ENCODE peak calls at places on chromosomes 1 and 21, in nine cellular contexts. W is HFFc6; X is effector memory CD8-positive, alpha-beta T cell; G is lung microvascular endothelial cell; S is breast epithelium; Q is ELF-1; J is foreskin fibroblast; D is nephron progenitor cell; C is activated CD4-positive, alpha-beta T cell treated with anti-CD3 and anti-CD28 coated beads for 1 hour. M is an unnamed sample.

GRCh38 chr1:230136453-230137327 is 69.7 kb downstream of the GALNT2 start:
- DNase-seq in G (no peak), Q (no peak), S (peak; percentile 46), C (no peak), J (no peak), D (no peak), W (no peak), X (no peak), M (no peak)

GRCh38 chr1:42999308-42999707 is 40.6 kb upstream of the SLC2A1 start:
- DNase-seq in Q (no peak), G (no peak), J (peak; percentile 27), S (no peak), C (no peak), X (no peak), W (peak; percentile 2), D (no peak), M (no peak)

GRCh38 chr1:92486251-92487077 is at the start of gene GFI1:
- DNase-seq in J (peak; percentile 33), C (peak; percentile 23), D (peak; percentile 68), X (peak; percentile 47), G (no peak), W (no peak), Q (peak; percentile 55), S (no peak), M (peak; percentile 74)

GRCh38 chr21:40847956-40848355 is 998 bp upstream of the DSCAM start:
- DNase-seq in X (no peak), C (no peak), S (no peak), W (no peak), Q (no peak), D (no peak), G (no peak), J (no peak), M (peak; percentile 31)

GRCh38 chr1:161721738-161722343 is 497 bp downstream of the FCRLB start:
- DNase-seq in W (peak; percentile 89), J (peak; percentile 95), G (no peak), X (no peak), Q (no peak), C (no peak), D (no peak), S (no peak), M (no peak)

GRCh38 chr1:25523512-25523911 is 19.9 kb upstream of the LDLRAP1 start:
- DNase-seq in C (no peak), S (no peak), Q (no peak), D (no peak), W (no peak), X (no peak), G (peak; percentile 57), J (no peak), M (peak; percentile 38)

GRCh38 chr21:27149034-27149433 is 182.1 kb upstream of the ADAMTS5 start:
- DNase-seq in G (no peak), Q (no peak), W (peak; percentile 27), S (no peak), D (no peak), C (no peak), J (peak; percentile 75), X (no peak), M (no peak)

GRCh38 chr1:92736395-92736794 is 48.5 kb downstream of the EVI5 start:
- DNase-seq in Q (no peak), W (peak; percentile 6), G (peak; percentile 12), J (no peak), X (no peak), C (no peak), S (no peak), D (no peak), M (no peak)

GRCh38 chr21:41596241-41596925 is 88.4 kb upstream of the TMPRSS2 start:
- DNase-seq in X (no peak), J (no peak), G (no peak), S (peak; percentile 14), C (no peak), W (no peak), Q (no peak), D (no peak), M (no peak)

GRCh38 chr1:15948600-15949452 is 27.1 kb downstream of the ZBTB17 start:
- DNase-seq in X (no peak), C (no peak), Q (no peak), G (no peak), W (peak; percentile 93), D (no peak), S (no peak), J (peak; percentile 94), M (no peak)

GRCh38 chr1:181618559-181618958 is 135.2 kb downstream of the CACNA1E start:
- DNase-seq in S (no peak), X (no peak), C (no peak), J (no peak), Q (no peak), W (no peak), G (no peak), D (no peak), M (no peak)

GRCh38 chr1:56643661-56644060 is 1.5 kb upstream of the PRKAA2 start:
- DNase-seq in D (no peak), Q (no peak), J (peak; percentile 40), W (no peak), G (no peak), X (no peak), C (no peak), S (no peak), M (no peak)

GRCh38 chr21:17731554-17731953 is 87.6 kb downstream of the C21orf91 start:
- DNase-seq in J (no peak), Q (no peak), W (no peak), S (no peak), X (no peak), C (no peak), D (no peak), G (no peak), M (no peak)

GRCh38 chr21:38027901-38028300 is 111.6 kb upstream of the KCNJ6 start:
- DNase-seq in C (no peak), S (no peak), Q (no peak), D (no peak), J (peak; percentile 45), G (no peak), W (peak; percentile 67), X (no peak), M (no peak)

GRCh38 chr21:26743524-26743923 is 101.7 kb downstream of the ADAMTS1 start:
- DNase-seq in X (no peak), D (no peak), W (no peak), G (no peak), S (no peak), C (no peak), J (no peak), Q (no peak), M (no peak)

GRCh38 chr1:17046043-17046657 is 7.7 kb downstream of the SDHB start:
- DNase-seq in Q (no peak), J (peak; percentile 73), W (peak; percentile 73), G (peak; percentile 80), S (no peak), D (no peak), X (no peak), C (no peak), M (peak; percentile 68)

GRCh38 chr1:1205769-1206375 is 520 bp downstream of the TNFRSF18 start:
- DNase-seq in W (no peak), J (no peak), G (no peak), S (no peak), Q (no peak), X (no peak), D (no peak), C (no peak), M (no peak)

GRCh38 chr1:78440381-78440793 is 50.4 kb upstream of the PTGFR start:
- DNase-seq in S (no peak), G (no peak), D (no peak), J (peak; percentile 69), C (no peak), Q (no peak), W (peak; percentile 53), X (no peak), M (no peak)

GRCh38 chr1:175450219-175450618 is 257.6 kb upstream of the KIAA0040 start:
- DNase-seq in W (no peak), C (no peak), G (no peak), Q (no peak), X (no peak), S (no peak), D (no peak), J (no peak), M (no peak)

GRCh38 chr1:117674521-117675400 is 68.9 kb downstream of the TENT5C start:
- DNase-seq in G (no peak), Q (peak; percentile 38), C (peak; percentile 30), D (no peak), J (peak; percentile 22), X (peak; percentile 69), S (no peak), W (no peak), M (no peak)

GRCh38 chr1:223177681-223178080 is 34.6 kb upstream of the TLR5 start:
- DNase-seq in D (no peak), J (no peak), S (no peak), W (no peak), G (no peak), X (no peak), Q (no peak), C (no peak), M (no peak)

GRCh38 chr1:115478933-115479551 is 141.0 kb upstream of the NGF start:
- DNase-seq in W (no peak), G (peak; percentile 8), X (no peak), C (no peak), J (no peak), D (no peak), Q (no peak), S (no peak), M (no peak)

GRCh38 chr1:2378956-2379732 is 12.2 kb downstream of the MORN1 start:
- DNase-seq in S (no peak), X (no peak), G (no peak), W (no peak), C (no peak), D (peak; percentile 0), Q (no peak), J (no peak), M (no peak)

GRCh38 chr1:25798666-25799345 is 1.2 kb upstream of the SELENON start:
- DNase-seq in X (no peak), W (no peak), G (no peak), C (no peak), J (no peak), Q (no peak), D (no peak), S (no peak), M (no peak)

GRCh38 chr1:33220701-33221384 is 35.4 kb upstream of the ZNF362 start:
- DNase-seq in W (no peak), S (no peak), J (no peak), D (no peak), X (no peak), G (no peak), Q (peak; percentile 79), C (no peak), M (peak; percentile 60)

GRCh38 chr21:34536311-34536710 is 24.3 kb upstream of the KCNE1 start:
- DNase-seq in C (no peak), D (no peak), W (no peak), J (no peak), G (no peak), Q (peak; percentile 21), S (no peak), X (no peak), M (no peak)

M was measured in neural progenitor cell.